ENCODE peak calls at places on chromosomes 1 and 21, in nine cellular contexts. J is fibroblast of mammary gland; N is stomach; S is RWPE1; U is CD4-positive, alpha-beta T cell; D is neural crest cell; Q is activated CD8-positive, alpha-beta T cell treated with anti-CD3 and anti-CD28 coated beads for 36 hours; Y is AG04450; V is endothelial cell of umbilical vein. P is an unnamed sample.
A peak's percentile ranks its signal among the peaks of the same experiment; 100 is the strongest.

GRCh38 chr1:85628791-85629531 is 48.4 kb downstream of the CCN1 start:
- DNase-seq in N (peak; percentile 78), V (peak; percentile 81), Q (no peak), D (no peak), Y (peak; percentile 92), U (no peak), S (no peak), J (peak; percentile 57), P (no peak)

GRCh38 chr1:112546076-112546475 is 37.3 kb downstream of the WNT2B start:
- DNase-seq in U (no peak), N (no peak), S (no peak), Q (no peak), Y (no peak), D (no peak), V (no peak), J (no peak), P (no peak)

GRCh38 chr1:171438441-171438840 is 46.9 kb upstream of the PRRC2C start:
- DNase-seq in N (peak; percentile 54), Q (no peak), J (peak; percentile 99), U (no peak), S (peak; percentile 83), Y (peak; percentile 92), V (peak; percentile 81), D (no peak), P (no peak)

GRCh38 chr1:180092931-180093650 is 61.6 kb upstream of the QSOX1 start:
- DNase-seq in J (peak; percentile 8), U (no peak), D (no peak), S (no peak), V (no peak), N (no peak), Y (no peak), Q (no peak), P (no peak)

GRCh38 chr21:29335720-29336119 is 37.0 kb downstream of the BACH1 start:
- DNase-seq in J (peak; percentile 47), Q (no peak), U (no peak), V (no peak), Y (no peak), D (no peak), N (no peak), S (peak; percentile 16), P (no peak)

GRCh38 chr1:93619507-93620168 is 62.0 kb downstream of the BCAR3 start:
- DNase-seq in Q (peak; percentile 27), S (no peak), J (no peak), Y (no peak), V (no peak), N (no peak), U (no peak), D (no peak), P (no peak)

GRCh38 chr1:2184531-2184930 is 10.0 kb downstream of the FAAP20 start:
- DNase-seq in Q (no peak), S (no peak), J (no peak), D (no peak), Y (no peak), N (no peak), U (no peak), V (no peak), P (no peak)

GRCh38 chr21:28768753-28769152 is 223.9 kb downstream of the LTN1 start:
- DNase-seq in D (no peak), V (no peak), Q (no peak), N (no peak), J (no peak), Y (no peak), U (no peak), S (no peak), P (no peak)

GRCh38 chr1:8813991-8814390 is 3.4 kb downstream of the RERE start:
- DNase-seq in U (no peak), V (no peak), Q (no peak), Y (no peak), D (no peak), N (no peak), J (no peak), S (no peak), P (no peak)

GRCh38 chr1:150008699-150009098 is 1.8 kb downstream of the OTUD7B start:
- DNase-seq in D (no peak), S (no peak), V (no peak), N (no peak), Q (no peak), J (no peak), U (no peak), Y (no peak), P (no peak)

GRCh38 chr1:10387611-10388386 is 11.1 kb upstream of the PGD start:
- DNase-seq in D (no peak), Q (no peak), S (peak; percentile 14), N (no peak), Y (peak; percentile 41), V (peak; percentile 65), U (no peak), J (peak; percentile 82), P (no peak)

GRCh38 chr1:65066766-65067490 is 81.1 kb upstream of the AK4 start:
- DNase-seq in J (peak; percentile 71), N (peak; percentile 95), Y (no peak), U (peak; percentile 75), D (peak; percentile 48), V (peak; percentile 74), S (peak; percentile 46), Q (peak; percentile 76), P (peak; percentile 47)

GRCh38 chr21:41171210-41171609 is 3.2 kb downstream of the BACE2 start:
- DNase-seq in N (peak; percentile 87), J (no peak), Q (no peak), D (no peak), V (peak; percentile 69), S (peak; percentile 74), Y (no peak), U (no peak), P (no peak)

GRCh38 chr1:246121533-246121932 is 385.5 kb downstream of the SMYD3 start:
- DNase-seq in U (no peak), Q (no peak), J (peak; percentile 18), D (no peak), S (no peak), Y (no peak), N (no peak), V (no peak), P (no peak)

GRCh38 chr1:213572939-213573647 is 414.7 kb upstream of the PROX1 start:
- DNase-seq in S (no peak), N (no peak), V (no peak), U (no peak), Y (no peak), J (no peak), Q (no peak), D (no peak), P (no peak)

GRCh38 chr1:28278763-28279162 is 19.4 kb downstream of the SESN2 start:
- DNase-seq in U (no peak), V (no peak), D (no peak), J (no peak), Y (no peak), S (no peak), Q (no peak), N (no peak), P (no peak)

GRCh38 chr1:198754670-198755069 is 115.8 kb downstream of the PTPRC start:
- DNase-seq in Y (no peak), Q (no peak), U (no peak), J (no peak), V (no peak), S (no peak), N (no peak), D (no peak), P (no peak)

GRCh38 chr1:198751741-198752140 is 112.9 kb downstream of the PTPRC start:
- DNase-seq in Y (no peak), S (no peak), U (no peak), V (no peak), Q (no peak), J (peak; percentile 7), D (no peak), N (no peak), P (no peak)

GRCh38 chr1:198761859-198762616 is 123.2 kb downstream of the PTPRC start:
- DNase-seq in J (no peak), S (no peak), N (no peak), U (no peak), Q (no peak), V (no peak), Y (no peak), D (no peak), P (no peak)

GRCh38 chr1:198755715-198756114 is 116.9 kb downstream of the PTPRC start:
- DNase-seq in Q (no peak), S (no peak), U (no peak), V (no peak), D (no peak), J (no peak), N (no peak), Y (no peak), P (no peak)

DNA sequence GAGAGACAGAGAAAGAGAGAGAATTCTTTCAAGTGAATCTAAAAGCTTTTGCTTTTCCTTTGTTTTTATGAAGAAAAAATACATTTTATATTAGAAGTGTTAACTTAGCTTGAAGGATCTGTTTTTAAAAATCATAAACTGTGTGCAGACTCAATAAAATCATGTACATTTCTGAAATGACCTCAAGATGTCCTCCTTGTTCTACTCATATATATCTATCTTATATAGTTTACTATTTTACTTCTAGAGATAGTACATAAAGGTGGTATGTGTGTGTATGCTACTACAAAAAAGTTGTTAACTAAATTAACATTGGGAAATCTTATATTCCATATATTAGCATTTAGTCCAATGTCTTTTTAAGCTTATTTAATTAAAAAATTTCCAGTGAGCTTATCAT is 117.6 kb downstream of the PTPRC start:
- DNase-seq in N (no peak), Q (no peak), Y (no peak), D (no peak), U (no peak), V (peak; percentile 27), J (peak; percentile 51), S (peak; percentile 17), P (no peak)
- TF ChIP-seq CTCF in N (no peak), Q (no peak), Y (peak; percentile 33), D (peak; percentile 62), U (peak; percentile 15), V (no peak), J (peak; percentile 25), S (peak; percentile 59), P (peak; percentile 28)

DNA sequence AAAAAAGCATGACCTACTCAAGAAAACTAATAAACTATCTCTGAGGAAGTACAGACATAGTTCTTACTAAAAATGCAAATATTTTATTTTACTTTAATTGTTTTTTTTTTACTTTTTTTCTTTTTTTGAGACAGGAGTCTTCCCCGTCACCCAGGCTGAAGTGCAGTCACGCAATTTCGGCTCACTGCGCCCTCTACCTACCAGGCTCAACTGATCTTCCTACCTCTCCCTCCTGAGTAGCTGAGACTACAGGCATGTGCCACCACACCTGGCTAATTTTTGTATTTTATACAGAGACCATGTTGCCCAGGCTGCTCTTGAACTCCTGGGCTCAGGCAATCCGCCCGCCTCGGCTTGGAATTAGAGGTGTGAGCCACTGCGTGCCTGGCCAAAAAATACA is 1263.1 kb downstream of the KCNT2 start:
- DNase-seq in D (peak; percentile 14), V (no peak), Q (no peak), N (no peak), U (no peak), J (no peak), S (no peak), Y (no peak), P (no peak)
- TF ChIP-seq CTCF in D (peak; percentile 58), V (no peak), Q (no peak), N (no peak), U (no peak), J (no peak), S (no peak), Y (no peak), P (peak; percentile 64)

GRCh38 chr1:90729484-90730246 is 12.6 kb upstream of the BARHL2 start:
- DNase-seq in J (no peak), S (no peak), Y (no peak), N (no peak), U (no peak), V (no peak), D (peak; percentile 81), Q (peak; percentile 39), P (no peak)
- TF ChIP-seq CTCF in J (peak; percentile 6), S (peak; percentile 37), Y (no peak), N (no peak), U (peak; percentile 34), V (peak; percentile 43), D (peak; percentile 78), Q (peak; percentile 90), P (peak; percentile 83)

GRCh38 chr1:3898994-3899775 is 887 bp downstream of the C1orf174 start:
- DNase-seq in J (peak; percentile 9), S (no peak), N (no peak), D (no peak), Y (no peak), V (peak; percentile 12), U (no peak), Q (no peak), P (no peak)
- TF ChIP-seq CTCF in J (peak; percentile 5), S (no peak), N (no peak), D (no peak), Y (peak; percentile 16), V (peak; percentile 10), U (no peak), Q (no peak), P (peak; percentile 32)

P was measured in progenitor cell of endocrine pancreas.